ENCODE peak calls at places on chromosomes 6 and 20, in eight cellular contexts. B is IMR-90, C is heart left ventricle, M is NB4, W is lower leg skin, L is ovary, E is A549, T is stomach. Y is an unnamed sample.

GRCh38 chr6:38169826-38170526 is 350.4 kb downstream of the ZFAND3 start:
- DNase-seq in L (no peak), M (no peak), T (no peak), B (no peak), W (no peak), E (no peak), C (no peak), Y (no peak)

GRCh38 chr20:57159945-57160610 is 106.4 kb downstream of the BMP7 start:
- DNase-seq in E (no peak), T (no peak), M (no peak), L (no peak), W (no peak), B (no peak), C (no peak), Y (no peak)

GRCh38 chr6:2918936-2919335 is 15.8 kb upstream of the SERPINB9 start:
- DNase-seq in B (no peak), M (no peak), L (no peak), W (peak), E (no peak), C (no peak), T (no peak), Y (no peak)

GRCh38 chr6:161152904-161153662 is 120.8 kb downstream of the AGPAT4 start:
- DNase-seq in C (no peak), L (no peak), B (no peak), T (no peak), M (peak), W (no peak), E (peak), Y (no peak)

GRCh38 chr6:46808806-46809205 is 15.6 kb downstream of the MEP1A start:
- DNase-seq in L (no peak), M (no peak), E (no peak), C (no peak), W (no peak), B (no peak), T (no peak), Y (no peak)

GRCh38 chr6:35427851-35428321 is 24.3 kb upstream of the FANCE start:
- DNase-seq in L (no peak), E (no peak), C (no peak), B (peak), T (no peak), W (no peak), M (no peak), Y (no peak)

GRCh38 chr6:157599191-157599590 is 218.2 kb downstream of the ZDHHC14 start:
- DNase-seq in C (no peak), L (no peak), E (no peak), B (no peak), M (no peak), T (no peak), W (peak), Y (peak)

GRCh38 chr20:32891926-32892660 is 33.4 kb downstream of the EFCAB8 start:
- DNase-seq in T (no peak), W (no peak), M (no peak), B (no peak), L (no peak), C (no peak), E (no peak), Y (no peak)

GRCh38 chr6:35036059-35036827 is 104.9 kb downstream of the TCP11 start:
- DNase-seq in C (no peak), B (no peak), W (peak), M (no peak), E (no peak), T (no peak), L (no peak), Y (peak)

GRCh38 chr6:41370488-41371111 is 35.2 kb downstream of the NCR2 start:
- DNase-seq in W (no peak), L (no peak), E (no peak), B (no peak), T (no peak), M (no peak), C (no peak), Y (no peak)

GRCh38 chr20:10641467-10641866 is 32.3 kb downstream of the JAG1 start:
- DNase-seq in M (no peak), T (no peak), E (no peak), W (no peak), C (no peak), L (no peak), B (no peak), Y (no peak)

GRCh38 chr6:93021235-93021909 is 398.0 kb downstream of the EPHA7 start:
- DNase-seq in W (no peak), E (no peak), L (no peak), B (no peak), M (no peak), T (no peak), C (no peak), Y (no peak)

GRCh38 chr20:19757487-19757972 is 528 bp upstream of the RIN2 start:
- DNase-seq in E (peak), W (peak), B (peak), L (peak), T (peak), M (no peak), C (peak), Y (peak)

GRCh38 chr6:85483041-85483700 is 33.3 kb downstream of the NT5E start:
- DNase-seq in L (peak), M (peak), T (peak), E (peak), W (peak), C (peak), B (peak), Y (peak)

GRCh38 chr6:109478222-109478805 is 4.7 kb downstream of the ZBTB24 start:
- DNase-seq in B (no peak), C (no peak), W (no peak), M (no peak), E (no peak), T (no peak), L (no peak), Y (no peak)

GRCh38 chr6:5094327-5094726 is 9.2 kb downstream of the PPP1R3G start:
- DNase-seq in L (no peak), B (peak), C (no peak), T (no peak), W (peak), M (no peak), E (no peak), Y (no peak)

GRCh38 chr6:142258305-142258704 is 43.5 kb upstream of the ADGRG6 start:
- DNase-seq in B (no peak), L (no peak), M (no peak), E (no peak), C (no peak), T (no peak), W (no peak), Y (no peak)

GRCh38 chr20:10536531-10536930 is 101.4 kb downstream of the SLX4IP start:
- DNase-seq in L (no peak), W (no peak), B (peak), E (no peak), M (peak), C (no peak), T (peak), Y (no peak)

GRCh38 chr20:35791823-35792222 is 20.0 kb downstream of the PHF20 start:
- DNase-seq in W (no peak), T (no peak), B (peak), L (no peak), C (no peak), E (no peak), M (peak), Y (no peak)

GRCh38 chr6:56513631-56514030 is 129.1 kb downstream of the DST start:
- DNase-seq in B (peak), M (no peak), T (no peak), W (no peak), E (no peak), L (no peak), C (no peak), Y (no peak)

GRCh38 chr20:3276400-3277015 is 37.5 kb upstream of the SLC4A11 start:
- DNase-seq in E (peak), M (peak), C (no peak), T (no peak), W (no peak), L (no peak), B (peak), Y (no peak)

GRCh38 chr6:62519574-62519973 is 233.5 kb upstream of the KHDRBS2 start:
- DNase-seq in C (no peak), W (no peak), T (no peak), E (no peak), B (no peak), M (no peak), L (no peak), Y (no peak)

GRCh38 chr6:167454003-167454402 is 129.1 kb downstream of the TTLL2 start:
- DNase-seq in E (no peak), C (no peak), B (no peak), T (no peak), W (no peak), L (no peak), M (no peak), Y (no peak)

GRCh38 chr20:58721951-58722371 is 29.4 kb downstream of the NPEPL1 start:
- DNase-seq in B (no peak), L (no peak), T (peak), W (peak), C (peak), E (no peak), M (peak), Y (no peak)
- TF ChIP-seq CTCF in B (no peak), L (no peak), T (no peak), W (no peak), C (no peak), E (no peak), M (no peak), Y (no peak)

DNA sequence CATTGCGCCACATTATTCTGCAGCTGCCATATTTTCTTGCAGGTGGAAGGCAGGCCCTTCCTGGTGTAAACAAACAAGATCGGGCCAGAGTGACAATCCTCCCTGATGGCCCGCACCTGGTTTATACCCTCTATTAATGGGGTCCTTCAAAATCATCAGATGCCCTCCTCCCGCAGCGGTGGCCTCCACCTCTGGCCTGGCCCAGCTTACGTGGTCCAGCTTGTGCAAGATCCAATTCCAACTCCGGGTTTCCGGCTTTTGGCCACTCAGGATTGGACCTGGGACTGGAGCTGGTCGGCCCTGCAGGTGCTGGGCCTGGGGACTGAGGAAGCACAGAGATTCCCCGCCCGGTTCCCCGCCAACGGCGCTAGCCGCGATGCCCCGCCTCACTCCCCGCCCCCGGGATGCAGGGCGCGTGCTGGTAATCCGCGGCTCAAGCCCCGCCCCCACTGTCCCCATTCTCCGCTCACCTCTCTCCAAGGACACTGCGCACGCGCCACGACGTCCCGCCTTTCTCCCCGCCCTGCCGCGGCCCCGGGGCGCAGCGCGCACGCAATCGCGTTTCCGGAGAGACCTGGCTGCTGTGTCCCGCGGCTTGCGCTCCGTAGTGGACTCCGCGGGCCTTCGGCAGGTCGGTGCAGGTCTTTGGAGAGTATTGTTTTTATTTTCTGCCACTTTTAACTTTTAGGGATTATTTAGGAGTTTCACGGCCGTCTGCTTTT is at the start of gene TMEM14B:
- DNase-seq in L (peak), W (peak), B (peak), E (peak), T (peak), C (peak), M (peak), Y (peak)
- TF ChIP-seq POLR2A in L (peak), W (no peak), B (peak), E (peak), T (no peak), C (no peak), M (peak), Y (peak)

DNA sequence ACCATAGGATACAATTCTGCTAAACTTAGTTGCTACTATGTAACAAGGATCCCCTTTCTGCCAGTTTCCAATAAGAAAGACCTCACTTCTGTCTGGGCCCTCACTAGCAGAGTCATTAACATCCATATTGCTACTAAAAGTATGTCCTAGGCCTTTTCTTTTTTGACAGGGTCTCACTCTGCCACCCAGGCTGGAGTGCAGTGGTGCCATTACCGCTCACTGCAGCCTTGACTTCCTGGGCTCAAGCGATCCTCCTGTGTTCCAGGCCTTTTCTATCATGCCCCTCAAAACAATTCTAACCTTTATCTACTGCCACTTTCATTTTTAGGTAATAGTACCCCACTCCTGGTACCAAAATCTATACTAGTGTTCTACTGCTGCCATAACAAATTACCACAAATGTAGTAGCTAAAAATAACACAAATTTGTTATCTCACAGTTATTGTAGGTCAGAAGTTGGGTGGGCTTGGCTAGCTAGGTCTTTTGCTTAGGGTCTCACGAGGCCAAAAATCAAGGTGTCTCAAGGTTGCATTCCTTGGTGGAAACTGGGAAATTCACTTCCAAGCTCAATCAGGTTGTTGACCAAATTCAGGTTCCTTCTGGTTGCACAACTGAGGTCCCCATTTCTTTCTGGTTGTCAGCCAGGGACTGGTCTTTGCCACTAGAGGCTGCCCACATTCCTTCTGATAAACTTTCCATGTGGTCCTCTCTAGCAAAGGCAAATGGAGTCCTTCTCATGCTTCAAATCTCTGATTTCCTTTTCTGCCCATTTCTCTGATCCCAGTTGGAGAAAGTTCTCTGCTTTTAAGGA is 3.0 kb downstream of the CSNK2A1 start:
- DNase-seq in C (no peak), T (no peak), M (peak), B (no peak), W (no peak), L (no peak), E (no peak), Y (no peak)
- TF ChIP-seq CTCF in C (no peak), T (no peak), M (peak), B (no peak), W (no peak), L (no peak), E (no peak), Y (no peak)

GRCh38 chr6:30344868-30345671 is at the start of gene RPP21:
- DNase-seq in W (peak), T (peak), M (peak), L (peak), C (peak), B (peak), E (peak), Y (peak)
- TF ChIP-seq POLR2A in W (no peak), T (peak), M (peak), L (peak), C (no peak), B (peak), E (peak), Y (peak)

GRCh38 chr6:53064726-53065265 is 408 bp upstream of the FBXO9 start:
- DNase-seq in C (peak), W (peak), B (peak), T (peak), E (peak), L (peak), M (peak), Y (peak)
- TF ChIP-seq CTCF in C (no peak), W (no peak), B (peak), T (no peak), E (no peak), L (no peak), M (no peak), Y (no peak)

Y was measured in uterus.